ENCODE peak calls at places on chromosomes 16 and 17, in five cellular contexts. F is activated T-cell treated with anti-CD3 and anti-CD28 coated beads, Interleukin-2, amount 50 U/mL, for 72 hours; I is WERI-Rb-1; X is H9; P is HEK293T. G is an unnamed sample.

GRCh38 chr16:1981972-1982574 is 804 bp upstream of the NOXO1 start:
- DNase-seq in F (no peak), I (peak; percentile 57), X (no peak), P (no peak), G (no peak)

GRCh38 chr17:63841350-63842172 is 924 bp downstream of the SMARCD2 start:
- DNase-seq in F (no peak), I (peak; percentile 56), X (no peak), P (no peak), G (no peak)

GRCh38 chr17:38442548-38442947 is 14.3 kb downstream of the ARHGAP23 start:
- DNase-seq in F (no peak), I (no peak), X (no peak), P (no peak), G (no peak)

GRCh38 chr16:85139888-85140339 is 27.6 kb upstream of the CIBAR2 start:
- DNase-seq in F (no peak), I (no peak), X (no peak), P (no peak), G (no peak)

GRCh38 chr17:57568340-57568739 is 176.8 kb downstream of the CCDC182 start:
- DNase-seq in F (no peak), I (no peak), X (no peak), P (no peak), G (no peak)

GRCh38 chr16:21274172-21274726 is 3.8 kb downstream of the CRYM start:
- DNase-seq in F (no peak), I (no peak), X (no peak), P (no peak), G (no peak)

GRCh38 chr16:81996664-81997529 is 14.4 kb downstream of the SDR42E1 start:
- DNase-seq in F (no peak), I (no peak), X (no peak), P (peak; percentile 26), G (no peak)

GRCh38 chr16:4414187-4414909 is 2.0 kb downstream of the CORO7 start:
- DNase-seq in F (peak; percentile 88), I (no peak), X (no peak), P (no peak), G (no peak)

GRCh38 chr17:83103200-83103937 is 24.0 kb downstream of the METRNL start:
- DNase-seq in F (no peak), I (no peak), X (peak; percentile 71), P (peak; percentile 77), G (no peak)

GRCh38 chr17:47905221-47905733 is 9.2 kb downstream of the SP2 start:
- DNase-seq in F (no peak), I (no peak), X (no peak), P (no peak), G (no peak)

GRCh38 chr17:80658821-80659220 is 114.2 kb downstream of the RPTOR start:
- DNase-seq in F (no peak), I (no peak), X (no peak), P (no peak), G (no peak)

GRCh38 chr17:59002848-59003247 is 103.8 kb downstream of the TRIM37 start:
- DNase-seq in F (no peak), I (no peak), X (no peak), P (no peak), G (no peak)

GRCh38 chr17:75875940-75876189 is 2.5 kb downstream of the TRIM47 start:
- DNase-seq in F (no peak), I (no peak), X (no peak), P (no peak), G (no peak)

GRCh38 chr16:10151718-10152117 is 30.5 kb downstream of the GRIN2A start:
- DNase-seq in F (no peak), I (no peak), X (no peak), P (no peak), G (no peak)

GRCh38 chr16:6231351-6231750 is 1101.3 kb upstream of the RBFOX1 start:
- DNase-seq in F (no peak), I (no peak), X (no peak), P (no peak), G (no peak)

GRCh38 chr16:49592507-49593422 is 219.2 kb downstream of the C16orf78 start:
- DNase-seq in F (peak; percentile 31), I (peak; percentile 44), X (peak; percentile 72), P (peak; percentile 55), G (peak; percentile 61)

GRCh38 chr17:21167303-21167702 is 40.5 kb downstream of the DHRS7B start:
- DNase-seq in F (no peak), I (no peak), X (no peak), P (no peak), G (no peak)

GRCh38 chr16:50102046-50102756 is 36.4 kb downstream of the HEATR3 start:
- DNase-seq in F (peak; percentile 37), I (no peak), X (no peak), P (no peak), G (no peak)

GRCh38 chr17:27848941-27849340 is 44.2 kb downstream of the LYRM9 start:
- DNase-seq in F (no peak), I (no peak), X (no peak), P (no peak), G (no peak)

GRCh38 chr16:88297178-88297720 is 85.5 kb upstream of the ZNF469 start:
- DNase-seq in F (no peak), I (no peak), X (no peak), P (no peak), G (no peak)

GRCh38 chr17:78925234-78925633 is at the start of gene TIMP2:
- DNase-seq in F (peak; percentile 74), I (peak; percentile 96), X (peak; percentile 92), P (peak; percentile 94), G (no peak)

GRCh38 chr17:48729335-48730239 is 1.0 kb upstream of the HOXB13 start:
- DNase-seq in F (no peak), I (no peak), X (no peak), P (peak; percentile 42), G (no peak)

GRCh38 chr17:39360537-39360936 is 40.9 kb downstream of the FBXL20 start:
- DNase-seq in F (no peak), I (no peak), X (no peak), P (no peak), G (no peak)

GRCh38 chr17:17985555-17985954 is 12.9 kb downstream of the DRC3 start:
- DNase-seq in F (peak; percentile 16), I (no peak), X (no peak), P (no peak), G (no peak)

GRCh38 chr17:50550661-50551432 is 3.9 kb downstream of the SPATA20 start:
- DNase-seq in F (no peak), I (peak; percentile 95), X (peak; percentile 98), P (peak; percentile 80), G (peak; percentile 79)

GRCh38 chr16:5906351-5906750 is 808.8 kb upstream of the EEF2KMT start:
- DNase-seq in F (no peak), I (no peak), X (no peak), P (no peak), G (no peak)

GRCh38 chr17:57045868-57046671 is 39.0 kb upstream of the AKAP1 start:
- DNase-seq in F (peak; percentile 57), I (no peak), X (peak; percentile 68), P (no peak), G (no peak)

GRCh38 chr16:63228259-63228658 is 1192.0 kb upstream of the CDH8 start:
- DNase-seq in F (no peak), I (no peak), X (no peak), P (no peak), G (no peak)

GRCh38 chr16:11621920-11622651 is 35.4 kb upstream of the LITAF start:
- DNase-seq in F (peak; percentile 47), I (no peak), X (no peak), P (no peak), G (no peak)

GRCh38 chr17:65020284-65020683 is 36.3 kb downstream of the GNA13 start:
- DNase-seq in F (no peak), I (no peak), X (no peak), P (no peak), G (no peak)